ENCODE peak calls at places on chromosome 12, in ten cellular contexts. C is right atrium auricular region, M is hepatocyte, I is psoas muscle, S is upper lobe of left lung, E is heart left ventricle, D is tibial artery, X is mesenchymal stem cell, B is pancreas, J is uterus. Y is an unnamed sample. For H3K36me3, the result is how much of the 10 kb centered on the place peaks cover.

GRCh38 chr12:132490481-132491348 is 764 bp downstream of the FBRSL1 start:
- DNase-seq in C (no peak), M (peak), I (no peak), S (peak), E (peak), D (no peak), X (peak), B (peak), J (no peak), Y (no peak)

GRCh38 chr12:91778091-91778819 is 367.4 kb downstream of the BTG1 start:
- DNase-seq in C (no peak), M (peak), I (no peak), S (no peak), E (no peak), D (peak), X (peak), B (no peak), J (no peak), Y (no peak)

GRCh38 chr12:42129595-42130204 is 15.0 kb downstream of the GXYLT1 start:
- DNase-seq in C (no peak), M (peak), I (no peak), S (no peak), E (no peak), D (no peak), X (peak), B (no peak), J (no peak), Y (no peak)

GRCh38 chr12:118136559-118137003 is 657 bp downstream of the PEBP1 start:
- DNase-seq in C (peak), M (peak), I (peak), S (no peak), E (peak), D (peak), X (peak), B (peak), J (peak), Y (peak)

GRCh38 chr12:109309441-109310246 is 560 bp upstream of the FOXN4 start:
- DNase-seq in C (no peak), M (peak), I (no peak), S (peak), E (no peak), D (no peak), X (no peak), B (no peak), J (no peak), Y (no peak)

GRCh38 chr12:126708492-126708896 is 1558.5 kb upstream of the TMEM132C start:
- DNase-seq in C (no peak), M (no peak), I (no peak), S (no peak), E (no peak), D (no peak), X (no peak), B (no peak), J (no peak), Y (no peak)

GRCh38 chr12:98838282-98838681 is 193.2 kb downstream of the APAF1 start:
- DNase-seq in C (no peak), M (no peak), I (no peak), S (no peak), E (no peak), D (no peak), X (no peak), B (no peak), J (no peak), Y (no peak)

GRCh38 chr12:116879509-116880212 is 1.6 kb downstream of the HRK start:
- DNase-seq in C (no peak), M (no peak), I (no peak), S (peak), E (no peak), D (no peak), X (no peak), B (no peak), J (no peak), Y (peak)

GRCh38 chr12:82176761-82177490 is 181.3 kb downstream of the CCDC59 start:
- DNase-seq in C (no peak), M (no peak), I (no peak), S (no peak), E (no peak), D (no peak), X (no peak), B (no peak), J (no peak), Y (no peak)

GRCh38 chr12:64840949-64841717 is 16.7 kb downstream of the TBC1D30 start:
- DNase-seq in C (no peak), M (peak), I (no peak), S (no peak), E (no peak), D (no peak), X (no peak), B (peak), J (no peak), Y (no peak)

GRCh38 chr12:43332977-43333649 is 218.9 kb downstream of the ADAMTS20 start:
- DNase-seq in C (no peak), M (peak), I (no peak), S (no peak), E (no peak), D (no peak), X (peak), B (no peak), J (no peak), Y (no peak)

GRCh38 chr12:11653215-11653753 is 3.8 kb downstream of the ETV6 start:
- DNase-seq in C (no peak), M (no peak), I (no peak), S (no peak), E (no peak), D (no peak), X (no peak), B (no peak), J (no peak), Y (no peak)

GRCh38 chr12:11656550-11656949 is 7.1 kb downstream of the ETV6 start:
- DNase-seq in C (no peak), M (no peak), I (no peak), S (no peak), E (no peak), D (no peak), X (no peak), B (no peak), J (no peak), Y (no peak)

GRCh38 chr12:11652351-11653040 is 3.0 kb downstream of the ETV6 start:
- DNase-seq in C (peak), M (peak), I (no peak), S (no peak), E (no peak), D (peak), X (peak), B (no peak), J (no peak), Y (no peak)

GRCh38 chr12:11651785-11652184 is 2.3 kb downstream of the ETV6 start:
- DNase-seq in C (no peak), M (no peak), I (no peak), S (no peak), E (no peak), D (no peak), X (no peak), B (no peak), J (no peak), Y (no peak)

DNA sequence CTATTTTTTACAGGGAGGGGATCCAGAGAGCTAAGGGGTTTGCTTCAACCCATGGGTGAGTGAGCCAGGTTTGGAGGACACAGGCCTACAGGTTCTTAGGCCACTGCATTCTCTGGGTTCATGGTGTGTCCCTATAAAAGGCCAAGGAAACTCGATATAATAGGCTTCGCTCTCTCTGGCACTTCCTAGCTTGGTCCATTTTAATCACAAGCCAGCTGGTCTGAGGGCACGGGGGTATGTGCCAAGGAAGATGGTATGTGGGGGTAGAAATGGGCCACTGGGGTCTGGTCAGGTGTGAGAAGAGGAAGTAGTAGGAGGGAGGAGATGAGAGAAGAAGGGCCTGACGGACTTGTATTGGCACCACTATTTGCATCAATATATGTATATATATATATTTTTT is 4.9 kb downstream of the ETV6 start:
- DNase-seq in C (no peak), M (no peak), I (no peak), S (no peak), E (no peak), D (no peak), X (no peak), B (no peak), J (no peak), Y (no peak)
- H3K36me3 ChIP-seq in C (under half), M (under half), I (under half), S (under half), E (under half), D (under half), X (under half), B (under half), J (under half), Y (under half)

DNA sequence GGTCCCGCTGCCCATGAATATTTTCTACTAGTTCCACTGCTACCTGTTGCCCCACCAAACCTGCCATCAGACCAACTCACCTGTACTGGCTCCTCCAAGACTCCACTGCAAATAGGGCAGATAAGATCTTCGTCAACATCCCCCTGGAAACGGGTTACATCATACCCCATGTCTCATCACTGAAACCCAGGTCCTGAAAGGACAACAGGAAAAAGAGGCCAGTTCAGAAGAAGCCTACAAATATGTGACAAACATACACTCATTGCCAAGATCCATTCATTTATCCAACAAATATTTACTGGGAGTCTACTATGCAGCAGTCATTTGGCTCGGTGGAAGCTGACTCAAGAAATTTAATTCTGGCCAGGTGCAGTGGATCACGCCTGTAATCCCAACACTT is 7.8 kb downstream of the RNF41 start:
- DNase-seq in C (no peak), M (no peak), I (no peak), S (no peak), E (no peak), D (no peak), X (no peak), B (no peak), J (no peak), Y (no peak)
- H3K36me3 ChIP-seq in C (half or more), M (under half), I (under half), S (half or more), E (half or more), D (half or more), X (half or more), B (half or more), J (under half), Y (under half)

GRCh38 chr12:110349521-110350151 is 53.9 kb downstream of the ANAPC7 start:
- DNase-seq in C (no peak), M (no peak), I (no peak), S (no peak), E (no peak), D (no peak), X (no peak), B (no peak), J (no peak), Y (no peak)
- H3K36me3 ChIP-seq in C (half or more), M (under half), I (under half), S (under half), E (half or more), D (half or more), X (under half), B (under half), J (under half), Y (under half)

DNA sequence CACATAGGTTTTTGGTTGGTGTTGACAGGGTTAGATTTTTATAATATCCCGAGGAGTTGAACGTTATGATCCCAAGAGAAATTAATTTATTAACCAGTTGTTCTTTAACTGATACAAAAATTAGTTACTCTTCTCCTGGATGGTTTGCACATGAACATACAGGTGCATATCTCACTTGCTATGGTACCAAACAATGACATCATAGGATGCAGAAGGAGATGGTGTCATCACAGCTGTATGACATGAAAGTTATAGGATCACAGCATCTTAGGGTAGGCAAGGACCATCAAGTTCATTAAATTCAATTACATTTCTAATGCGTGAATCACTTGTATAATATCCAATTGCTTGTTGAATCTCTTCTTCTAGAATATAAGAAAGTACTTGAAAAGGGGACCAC is 175.8 kb downstream of the PAH start:
- DNase-seq in C (no peak), M (no peak), I (no peak), S (no peak), E (no peak), D (no peak), X (no peak), B (no peak), J (no peak), Y (no peak)
- H3K36me3 ChIP-seq in C (under half), M (under half), I (under half), S (under half), E (under half), D (under half), X (under half), B (under half), J (under half), Y (under half)

DNA sequence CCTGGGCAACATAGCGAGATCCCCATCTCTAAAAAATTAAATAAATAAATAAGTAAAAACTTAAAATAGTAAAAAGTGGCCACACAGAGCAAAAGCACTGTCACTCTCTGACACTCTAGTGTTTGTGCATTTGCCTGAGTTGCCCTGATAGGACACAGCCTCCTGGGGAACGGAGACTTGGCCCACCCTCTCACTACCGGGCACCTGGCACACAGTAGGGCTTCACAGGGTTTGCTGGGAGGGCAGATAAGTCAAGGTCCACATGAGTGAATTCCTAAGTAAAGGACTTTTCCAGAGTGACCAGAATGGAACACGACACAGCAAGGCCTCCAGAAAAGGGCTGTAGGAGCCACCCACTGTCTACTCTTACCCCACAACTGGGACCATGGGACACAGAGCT is 54.3 kb downstream of the SCARB1 start:
- DNase-seq in C (no peak), M (no peak), I (no peak), S (no peak), E (no peak), D (no peak), X (no peak), B (no peak), J (no peak), Y (no peak)
- H3K36me3 ChIP-seq in C (under half), M (under half), I (under half), S (under half), E (under half), D (under half), X (under half), B (under half), J (under half), Y (under half)